ENCODE peak calls at places on chromosomes 16 and 17, in five cellular contexts. X is uterus, N is heart left ventricle, Q is adrenal gland, P is Peyer's patch. V is an unnamed sample.
A peak's percentile ranks its signal among the peaks of the same experiment; 100 is the strongest.

GRCh38 chr17:45821147-45821546 is 23.5 kb upstream of the SPPL2C start:
- DNase-seq in P (no peak), Q (no peak), X (no peak), N (no peak), V (no peak)

GRCh38 chr17:42362245-42362961 is 25.8 kb downstream of the STAT3 start:
- DNase-seq in X (no peak), N (no peak), P (no peak), Q (no peak), V (no peak)

GRCh38 chr16:8926827-8927226 is 36.9 kb downstream of the USP7 start:
- DNase-seq in Q (no peak), P (peak; percentile 68), N (no peak), X (no peak), V (no peak)

GRCh38 chr17:72810991-72811508 is 281.4 kb downstream of the SLC39A11 start:
- DNase-seq in P (no peak), X (no peak), N (no peak), Q (no peak), V (no peak)

GRCh38 chr17:50055055-50055425 is 870 bp upstream of the ITGA3 start:
- DNase-seq in Q (peak; percentile 37), P (peak; percentile 84), X (no peak), N (no peak), V (peak; percentile 46)

GRCh38 chr17:65588194-65588808 is 26.9 kb upstream of the AXIN2 start:
- DNase-seq in N (peak; percentile 26), Q (no peak), P (peak; percentile 90), X (no peak), V (no peak)

GRCh38 chr17:17062356-17062755 is 20.1 kb downstream of the MPRIP start:
- DNase-seq in N (no peak), X (no peak), Q (no peak), P (no peak), V (no peak)

GRCh38 chr17:70254735-70255460 is 85.6 kb downstream of the KCNJ2 start:
- DNase-seq in P (no peak), X (no peak), Q (no peak), N (no peak), V (no peak)

GRCh38 chr16:48434653-48435318 is 49.6 kb upstream of the SIAH1 start:
- DNase-seq in P (no peak), N (no peak), X (no peak), Q (no peak), V (no peak)

DNA sequence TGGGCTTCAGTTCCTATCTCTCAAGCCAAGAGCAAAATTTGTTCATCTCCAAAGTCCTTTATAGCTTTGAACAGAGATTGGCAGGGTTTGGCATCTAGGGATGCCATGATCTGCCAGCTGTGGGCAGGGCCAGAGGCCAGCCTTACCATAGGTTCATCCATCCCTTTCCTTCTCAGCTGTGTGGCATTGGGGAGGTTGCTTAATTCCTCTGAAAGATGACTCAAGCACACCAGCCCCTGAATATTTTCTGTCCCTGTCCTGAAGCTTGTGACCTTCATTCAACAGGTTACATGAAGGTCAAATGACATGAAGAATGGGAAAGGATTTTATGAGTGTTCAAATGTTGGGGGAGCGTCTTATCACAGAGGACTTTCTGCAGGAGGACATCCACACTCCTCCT is 3.4 kb downstream of the MT1G start:
- DNase-seq in X (no peak), Q (no peak), N (no peak), P (no peak), V (no peak)
- H3K4me1 ChIP-seq in X (no peaks in the 10 kb centered on the region), Q (no peaks in the 10 kb centered on the region), N (peaks cover 15% of the 10 kb centered on the region), P (no peaks in the 10 kb centered on the region), V (no peaks in the 10 kb centered on the region)

GRCh38 chr17:28500712-28501379 is 5.3 kb upstream of the FOXN1 start:
- DNase-seq in Q (no peak), P (no peak), X (no peak), N (no peak), V (no peak)
- TF ChIP-seq POLR2A in Q (no peak), P (no peak), X (no peak), N (no peak), V (no peak)

DNA sequence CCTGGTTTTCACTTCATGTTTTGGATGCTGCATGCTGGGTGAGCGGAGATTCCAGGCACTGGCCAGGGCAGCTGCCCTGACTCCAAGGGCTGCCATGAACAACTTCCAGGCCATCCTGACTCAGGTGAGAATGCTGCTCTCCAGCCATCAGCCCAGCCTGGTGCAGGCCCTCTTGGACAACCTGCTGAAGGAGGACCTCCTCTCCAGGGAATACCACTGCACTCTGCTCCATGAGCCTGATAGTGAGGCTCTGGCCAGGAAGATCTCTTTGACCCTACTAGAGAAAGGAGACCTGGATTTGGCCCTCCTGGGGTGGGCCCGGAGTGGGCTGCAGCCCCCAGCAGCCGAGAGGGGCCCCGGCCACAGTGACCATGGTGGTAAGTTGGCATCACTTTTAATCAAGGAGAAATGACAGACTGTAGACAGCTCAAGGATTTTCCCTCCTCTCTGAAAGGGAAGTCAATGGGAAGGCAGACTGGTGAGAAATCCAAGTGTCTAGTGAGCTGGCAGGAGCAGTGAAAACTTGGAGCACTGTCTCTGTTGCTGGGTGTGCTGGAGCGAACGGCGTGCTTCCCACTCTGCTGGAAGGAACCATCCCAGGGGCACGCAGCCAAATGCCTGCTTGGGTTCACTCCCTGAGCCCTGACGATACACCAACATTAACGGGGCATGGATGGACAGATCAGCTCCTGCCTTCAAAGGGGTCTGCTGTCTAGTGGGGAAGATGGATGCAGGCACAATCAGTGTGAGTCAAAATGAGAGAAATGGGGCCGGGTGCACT is 10.6 kb upstream of the CIITA start:
- DNase-seq in X (no peak), Q (no peak), N (no peak), P (no peak), V (no peak)
- H3K4me1 ChIP-seq in X (no peaks in the 10 kb centered on the region), Q (no peaks in the 10 kb centered on the region), N (peaks cover 41% of the 10 kb centered on the region), P (no peaks in the 10 kb centered on the region), V (peaks cover 2% of the 10 kb centered on the region)

GRCh38 chr16:77062878-77063566 is 128.0 kb upstream of the MON1B start:
- DNase-seq in Q (no peak), N (no peak), P (no peak), X (no peak), V (no peak)

GRCh38 chr16:77060614-77061013 is 130.4 kb upstream of the MON1B start:
- DNase-seq in Q (no peak), N (no peak), X (no peak), P (no peak), V (no peak)

GRCh38 chr16:77066896-77067496 is 124.0 kb upstream of the MON1B start:
- DNase-seq in N (peak; percentile 27), X (no peak), P (no peak), Q (no peak), V (no peak)

GRCh38 chr16:77064037-77064436 is 127.0 kb upstream of the MON1B start:
- DNase-seq in X (no peak), N (no peak), Q (no peak), P (no peak), V (no peak)

GRCh38 chr16:77063617-77064016 is 127.4 kb upstream of the MON1B start:
- DNase-seq in N (no peak), Q (no peak), X (no peak), P (no peak), V (no peak)
- TF ChIP-seq POLR2A in N (no peak), Q (no peak), X (no peak), P (no peak), V (no peak)

GRCh38 chr16:88070341-88070740 is 119.1 kb downstream of the BANP start:
- DNase-seq in Q (no peak), P (peak; percentile 32), N (no peak), X (no peak), V (no peak)
- H3K4me1 ChIP-seq in Q (no peaks in the 10 kb centered on the region), P (no peaks in the 10 kb centered on the region), N (no peaks in the 10 kb centered on the region), X (no peaks in the 10 kb centered on the region), V (no peaks in the 10 kb centered on the region)

GRCh38 chr16:75306102-75306762 is 54.8 kb upstream of the BCAR1 start:
- DNase-seq in N (no peak), X (no peak), Q (no peak), P (peak; percentile 82), V (no peak)
- TF ChIP-seq POLR2A in N (no peak), X (no peak), Q (no peak), P (peak; percentile 95), V (no peak)

DNA sequence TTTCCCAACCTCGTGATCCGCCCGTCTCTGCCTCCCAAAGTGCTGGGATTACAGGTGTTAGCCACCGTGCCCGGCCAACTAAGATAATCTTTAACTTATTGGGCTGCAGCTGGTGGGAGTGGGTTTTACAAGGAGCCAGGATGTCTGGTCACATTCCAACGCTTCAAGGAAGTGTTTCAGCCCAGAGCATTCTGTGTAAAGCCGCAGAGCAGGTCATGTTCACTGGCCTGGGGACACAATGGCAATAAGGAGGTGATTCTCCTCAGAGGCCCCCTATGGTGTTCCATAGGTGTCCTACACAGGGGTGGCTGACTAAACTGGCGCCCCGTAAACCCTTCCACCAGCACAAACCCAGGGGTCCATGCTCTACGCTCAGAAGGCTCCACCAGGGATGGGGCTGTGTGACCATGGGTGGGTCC is 1.2 kb downstream of the QPRT start:
- DNase-seq in N (no peak), P (no peak), X (no peak), Q (no peak), V (no peak)
- H3K4me1 ChIP-seq in N (peaks cover 3% of the 10 kb centered on the region), P (no peaks in the 10 kb centered on the region), X (no peaks in the 10 kb centered on the region), Q (peaks cover 8% of the 10 kb centered on the region), V (peaks cover 3% of the 10 kb centered on the region)

GRCh38 chr17:28552201-28552999 is at the start of gene UNC119:
- DNase-seq in N (peak; percentile 86), P (peak; percentile 88), Q (peak; percentile 83), X (peak; percentile 79), V (peak; percentile 76)
- TF ChIP-seq POLR2A in N (no peak), P (peak; percentile 70), Q (peak; percentile 64), X (peak; percentile 18), V (peak; percentile 47)